ENCODE peak calls at places on chromosomes 2 and 18, in five cellular contexts. W, L, P, K and U are unnamed samples.

GRCh38 chr2:180705551-180705950 is 274.9 kb upstream of the UBE2E3 start:
- DNase-seq in P (no peak), K (no peak), L (no peak), W (no peak), U (no peak)

GRCh38 chr2:113111121-113111520 is 16.3 kb upstream of the IL1RN start:
- DNase-seq in W (no peak), P (no peak), K (no peak), L (no peak), U (no peak)

GRCh38 chr18:48133675-48134251 is 203.3 kb upstream of the SMAD2 start:
- DNase-seq in K (peak; percentile 55), W (no peak), P (no peak), L (no peak), U (peak; percentile 27)

GRCh38 chr2:240913810-240914644 is 7.9 kb downstream of the CROCC2 start:
- DNase-seq in W (peak; percentile 81), L (peak; percentile 86), K (peak; percentile 72), P (peak; percentile 66), U (no peak)

GRCh38 chr2:84727315-84727714 is 153.6 kb downstream of the TRABD2A start:
- DNase-seq in P (no peak), W (no peak), L (no peak), K (no peak), U (no peak)

GRCh38 chr18:40063488-40063887 is 1891.5 kb upstream of the PIK3C3 start:
- DNase-seq in L (no peak), K (no peak), P (no peak), W (no peak), U (no peak)

GRCh38 chr2:62806231-62806630 is 100.7 kb downstream of the EHBP1 start:
- DNase-seq in W (no peak), P (no peak), K (no peak), L (no peak), U (no peak)

GRCh38 chr2:96324716-96325037 is 440 bp upstream of the ITPRIPL1 start:
- DNase-seq in W (no peak), K (no peak), L (no peak), P (no peak), U (no peak)

GRCh38 chr18:34821669-34822210 is 111.6 kb downstream of the DTNA start:
- DNase-seq in K (no peak), W (no peak), P (peak; percentile 1), L (peak; percentile 86), U (no peak)

GRCh38 chr2:10533811-10534321 is 85.7 kb upstream of the ODC1 start:
- DNase-seq in L (peak; percentile 66), P (no peak), W (no peak), K (no peak), U (no peak)

GRCh38 chr2:26492749-26493515 is 15.0 kb upstream of the OTOF start:
- DNase-seq in P (no peak), W (no peak), L (no peak), K (no peak), U (no peak)

GRCh38 chr2:43185146-43185545 is 41.3 kb downstream of the ZFP36L2 start:
- DNase-seq in K (no peak), P (no peak), W (no peak), L (no peak), U (no peak)

GRCh38 chr2:209451209-209451822 is 27.5 kb downstream of the MAP2 start:
- DNase-seq in W (no peak), K (no peak), P (no peak), L (no peak), U (no peak)

GRCh38 chr2:158600155-158600802 is 143.5 kb downstream of the PKP4 start:
- DNase-seq in P (peak; percentile 40), W (no peak), K (peak; percentile 25), L (peak; percentile 94), U (peak; percentile 73)

GRCh38 chr2:35428548-35428947 is 927.0 kb upstream of the CRIM1 start:
- DNase-seq in L (peak; percentile 12), W (no peak), P (peak; percentile 58), K (peak; percentile 53), U (peak; percentile 2)

GRCh38 chr18:45231606-45232005 is 383.7 kb upstream of the SLC14A2 start:
- DNase-seq in L (peak; percentile 36), W (no peak), K (no peak), P (no peak), U (no peak)

GRCh38 chr2:175432021-175432420 is 250.5 kb upstream of the ATP5MC3 start:
- DNase-seq in L (no peak), K (no peak), P (no peak), W (no peak), U (no peak)

GRCh38 chr2:54983345-54984235 is 66.7 kb downstream of the RTN4 start:
- DNase-seq in K (no peak), W (no peak), P (no peak), L (no peak), U (peak; percentile 29)

GRCh38 chr2:109382946-109383345 is 230.8 kb downstream of the SEPTIN10 start:
- DNase-seq in W (peak; percentile 78), K (peak; percentile 59), L (peak; percentile 85), P (no peak), U (no peak)

DNA sequence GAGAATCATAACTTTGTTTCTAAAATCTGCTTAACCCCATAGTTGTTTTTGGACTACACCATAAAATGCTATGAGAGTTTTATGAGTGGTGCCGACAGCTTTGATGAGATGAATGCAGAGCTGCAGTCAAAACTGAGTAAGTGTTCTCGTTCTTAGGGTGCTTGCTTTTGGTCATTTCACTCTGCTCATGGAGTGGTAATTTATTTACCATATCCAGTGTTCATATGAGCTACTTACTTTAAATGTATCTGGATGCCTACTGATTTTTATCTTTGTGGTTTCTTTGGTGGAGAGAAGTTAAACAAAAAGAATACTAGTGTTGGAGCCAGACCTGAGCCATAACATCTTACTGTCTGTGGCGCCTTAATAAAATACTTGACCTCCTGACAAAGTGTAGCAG is 16.4 kb downstream of the NDC80 start:
- DNase-seq in P (no peak), K (no peak), W (no peak), L (no peak), U (no peak)
- H3K27ac ChIP-seq in P (no peak overlapping the region), K (no peak overlapping the region), W (no peak overlapping the region), L (no peak overlapping the region), U (no peak overlapping the region)

GRCh38 chr18:13176847-13177246 is 41.7 kb upstream of the LDLRAD4 start:
- DNase-seq in L (no peak), K (no peak), W (no peak), P (no peak), U (no peak)

GRCh38 chr18:13179566-13180113 is 38.9 kb upstream of the LDLRAD4 start:
- DNase-seq in L (no peak), W (no peak), P (no peak), K (peak; percentile 76), U (no peak)

GRCh38 chr18:13178976-13179375 is 39.6 kb upstream of the LDLRAD4 start:
- DNase-seq in W (no peak), K (no peak), L (no peak), P (no peak), U (no peak)

GRCh38 chr18:13175754-13176210 is 42.8 kb upstream of the LDLRAD4 start:
- DNase-seq in K (peak; percentile 35), L (no peak), W (no peak), P (peak; percentile 3), U (no peak)

DNA sequence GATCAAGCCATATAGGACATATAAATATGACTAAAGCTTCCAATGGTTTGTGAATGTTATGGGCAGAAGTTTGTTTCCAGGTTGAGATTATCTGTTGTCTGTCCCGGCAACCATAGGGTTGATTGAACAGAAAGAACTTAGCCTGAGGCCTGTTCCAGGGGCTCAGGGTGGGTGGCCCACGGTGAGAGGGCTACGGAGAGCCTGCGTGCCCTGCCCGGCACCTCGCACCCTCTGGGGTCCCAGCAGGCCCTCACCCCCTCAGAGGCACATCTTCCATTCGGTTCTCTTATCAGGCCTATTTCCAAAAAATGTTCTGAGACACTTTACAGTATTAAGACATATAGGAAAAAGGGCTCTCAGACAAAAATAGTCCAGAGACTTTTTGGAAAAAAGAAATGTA is 40.4 kb upstream of the LDLRAD4 start:
- DNase-seq in W (no peak), L (no peak), P (no peak), K (no peak), U (no peak)
- H3K27ac ChIP-seq in W (no peak overlapping the region), L (no peak overlapping the region), P (no peak overlapping the region), K (no peak overlapping the region), U (no peak overlapping the region)

DNA sequence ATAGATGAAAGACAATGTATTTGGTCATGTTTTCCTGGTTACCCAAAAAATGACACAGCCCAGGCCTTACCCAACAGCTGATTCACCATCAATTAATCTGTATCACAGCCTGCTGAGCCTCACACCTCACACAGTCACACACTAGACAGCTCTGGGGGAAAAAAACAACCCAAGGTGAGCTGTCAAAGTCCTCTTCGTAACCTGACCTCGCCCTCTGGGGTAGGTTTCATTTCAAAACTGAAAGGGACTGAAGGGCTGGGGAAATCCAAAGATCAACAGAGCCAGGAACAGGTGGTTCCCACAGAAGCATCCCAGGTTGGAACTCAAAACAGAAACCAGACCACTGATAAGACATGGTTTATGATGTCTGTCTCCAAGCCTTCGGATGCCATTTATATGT is 18.2 kb upstream of the PCBP1 start:
- DNase-seq in W (no peak), L (no peak), K (peak; percentile 79), P (no peak), U (peak; percentile 92)
- H3K27ac ChIP-seq in W (peak overlapping the region; percentile 83), L (no peak overlapping the region), K (peak overlapping the region; percentile 91), P (no peak overlapping the region), U (peak overlapping the region; percentile 62)

DNA sequence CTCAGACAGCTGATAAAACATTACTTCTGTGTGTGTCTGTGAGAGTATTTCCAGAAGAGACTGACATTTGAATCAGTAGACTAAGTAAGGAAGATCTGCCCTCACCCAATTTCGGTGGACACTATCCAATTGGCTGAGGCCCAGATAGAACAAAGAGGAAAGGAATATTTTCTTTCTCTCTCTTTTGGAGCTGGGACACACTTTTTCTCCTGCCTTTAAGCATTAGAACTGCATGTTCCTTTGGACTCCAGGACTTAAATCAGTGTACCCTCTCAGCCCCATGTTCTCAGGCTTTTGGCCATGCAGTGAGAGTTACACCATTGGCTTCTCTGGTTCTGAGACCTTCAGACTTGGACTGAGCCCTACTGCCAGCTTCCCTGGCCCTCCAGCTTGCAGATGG is 3.3 kb upstream of the SRBD1 start:
- DNase-seq in W (no peak), L (no peak), K (no peak), P (no peak), U (no peak)
- H3K27ac ChIP-seq in W (no peak overlapping the region), L (no peak overlapping the region), K (no peak overlapping the region), P (peak overlapping the region; percentile 2), U (no peak overlapping the region)